ENCODE peak calls at places on chromosome 21, in five cellular contexts. B, Y, C, A and V are unnamed samples.

GRCh38 chr21:44815225-44815624 is 2.6 kb downstream of the SUMO3 start:
- DNase-seq in C (no peak), A (no peak), B (no peak), Y (no peak), V (no peak)

GRCh38 chr21:43864806-43865470 is at the start of gene AGPAT3:
- DNase-seq in A (peak), Y (no peak), B (no peak), C (no peak), V (no peak)

GRCh38 chr21:37472581-37472980 is 106.0 kb downstream of the DYRK1A start:
- DNase-seq in A (no peak), C (no peak), B (no peak), Y (no peak), V (no peak)

GRCh38 chr21:29083306-29083705 is 9.9 kb upstream of the CCT8 start:
- DNase-seq in C (no peak), A (no peak), Y (no peak), B (no peak), V (no peak)

GRCh38 chr21:29258626-29259335 is 39.9 kb upstream of the BACH1 start:
- DNase-seq in C (no peak), A (no peak), B (peak), Y (peak), V (peak)

GRCh38 chr21:45415943-45416611 is 11.1 kb downstream of the COL18A1 start:
- DNase-seq in Y (no peak), C (no peak), B (no peak), A (no peak), V (no peak)

GRCh38 chr21:27477321-27477720 is 510.4 kb upstream of the ADAMTS5 start:
- DNase-seq in Y (peak), C (no peak), B (no peak), A (no peak), V (no peak)

GRCh38 chr21:21279193-21279901 is 281.1 kb downstream of the NCAM2 start:
- DNase-seq in B (no peak), A (no peak), Y (no peak), C (no peak), V (no peak)

GRCh38 chr21:21003701-21004100 is 5.5 kb downstream of the NCAM2 start:
- DNase-seq in B (peak), C (no peak), A (peak), Y (peak), V (peak)

GRCh38 chr21:32867587-32867986 is 96.0 kb upstream of the PAXBP1 start:
- DNase-seq in Y (no peak), B (no peak), C (no peak), A (no peak), V (no peak)

GRCh38 chr21:43639470-43640178 is 19.7 kb downstream of the HSF2BP start:
- DNase-seq in C (no peak), Y (peak), A (no peak), B (peak), V (peak)

GRCh38 chr21:35924714-35925301 is 135.5 kb downstream of the SETD4 start:
- DNase-seq in C (no peak), A (no peak), Y (peak), B (peak), V (no peak)

GRCh38 chr21:29423521-29423920 is 124.8 kb downstream of the BACH1 start:
- DNase-seq in Y (no peak), B (no peak), A (no peak), C (no peak), V (no peak)

GRCh38 chr21:29677326-29677725 is 262.5 kb downstream of the GRIK1 start:
- DNase-seq in Y (no peak), B (no peak), C (no peak), A (no peak), V (no peak)

GRCh38 chr21:44375281-44375651 is 21.8 kb downstream of the TRPM2 start:
- DNase-seq in Y (no peak), A (no peak), C (no peak), B (no peak), V (no peak)

GRCh38 chr21:46317710-46318463 is 5.8 kb downstream of the C21orf58 start:
- DNase-seq in C (no peak), Y (no peak), B (no peak), A (no peak), V (no peak)

GRCh38 chr21:24290151-24290833 is 1317.0 kb downstream of the MRPL39 start:
- DNase-seq in B (no peak), Y (no peak), C (no peak), A (no peak), V (no peak)

GRCh38 chr21:25307489-25307888 is 299.8 kb downstream of the MRPL39 start:
- DNase-seq in A (no peak), C (no peak), Y (peak), B (no peak), V (no peak)

GRCh38 chr21:45459171-45460010 is 54.4 kb downstream of the COL18A1 start:
- DNase-seq in C (no peak), A (no peak), Y (no peak), B (no peak), V (peak)

GRCh38 chr21:16058896-16059295 is 329.1 kb downstream of the USP25 start:
- DNase-seq in C (no peak), B (no peak), A (no peak), Y (no peak), V (no peak)

GRCh38 chr21:16059981-16060380 is 330.2 kb downstream of the USP25 start:
- DNase-seq in Y (no peak), A (no peak), B (no peak), C (no peak), V (no peak)

DNA sequence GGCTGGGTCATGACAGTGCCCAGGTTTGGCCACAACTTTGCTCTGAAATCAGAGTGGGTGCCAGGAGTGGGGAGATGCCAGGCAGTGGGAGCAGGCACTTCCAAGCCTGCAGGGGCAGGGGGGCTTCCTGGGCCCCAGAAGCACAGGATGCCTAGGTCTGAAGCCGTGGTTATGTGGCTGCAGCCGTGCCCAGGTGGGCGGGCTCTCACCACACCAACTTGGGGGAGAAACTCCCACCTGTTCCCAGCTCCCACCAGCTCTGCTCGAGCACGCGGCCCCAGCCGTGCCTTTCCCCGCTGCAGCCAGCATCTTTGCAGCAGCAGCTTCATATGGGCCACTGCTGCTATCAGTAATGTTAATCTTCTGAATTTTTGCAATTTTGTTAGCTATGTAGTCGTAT is 331.4 kb downstream of the USP25 start:
- DNase-seq in Y (no peak), C (no peak), A (no peak), B (no peak), V (no peak)
- TF ChIP-seq MAFK in Y (no peak), C (no peak), A (no peak), B (no peak), V (no peak)

DNA sequence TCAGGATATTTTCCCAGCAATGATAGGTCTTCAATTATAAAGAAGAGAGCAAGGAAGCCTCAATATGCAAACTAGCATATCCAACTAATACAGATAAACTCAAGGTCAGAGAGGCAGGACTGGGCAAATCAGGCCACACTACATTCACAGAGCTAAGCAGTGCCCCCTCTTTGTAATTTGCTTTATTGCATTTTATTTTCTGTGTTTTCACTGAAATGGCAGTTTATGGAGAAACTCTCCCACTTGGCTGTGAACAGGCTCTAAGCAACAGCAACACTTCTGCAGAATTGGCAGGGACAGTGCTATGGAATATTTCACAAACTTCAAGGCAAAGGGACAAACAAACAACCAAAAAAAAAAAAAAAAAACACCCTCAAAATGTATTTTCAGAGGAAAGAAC is 93.4 kb upstream of the SOD1 start:
- DNase-seq in A (no peak), B (no peak), Y (no peak), C (no peak), V (no peak)
- TF ChIP-seq MAFK in A (no peak), B (no peak), Y (no peak), C (no peak), V (peak)

DNA sequence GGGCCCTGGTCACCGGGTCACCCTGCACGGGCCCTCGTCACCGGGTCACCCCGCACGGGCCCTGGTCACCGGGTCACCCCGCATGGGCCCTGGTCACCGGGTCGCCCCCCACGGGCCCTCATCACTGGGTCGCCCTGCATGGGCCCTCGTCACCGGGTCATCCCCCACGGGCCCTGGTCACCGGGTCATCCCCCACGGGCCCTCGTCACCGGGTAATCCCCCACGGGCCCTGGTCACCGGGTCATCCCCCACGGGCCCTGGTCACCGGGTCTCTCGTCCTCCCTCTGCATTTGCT is 77.6 kb downstream of the RIPK4 start:
- DNase-seq in Y (no peak), B (no peak), C (no peak), A (no peak), V (no peak)
- TF ChIP-seq MAFK in Y (no peak), B (no peak), C (no peak), A (no peak), V (no peak)

DNA sequence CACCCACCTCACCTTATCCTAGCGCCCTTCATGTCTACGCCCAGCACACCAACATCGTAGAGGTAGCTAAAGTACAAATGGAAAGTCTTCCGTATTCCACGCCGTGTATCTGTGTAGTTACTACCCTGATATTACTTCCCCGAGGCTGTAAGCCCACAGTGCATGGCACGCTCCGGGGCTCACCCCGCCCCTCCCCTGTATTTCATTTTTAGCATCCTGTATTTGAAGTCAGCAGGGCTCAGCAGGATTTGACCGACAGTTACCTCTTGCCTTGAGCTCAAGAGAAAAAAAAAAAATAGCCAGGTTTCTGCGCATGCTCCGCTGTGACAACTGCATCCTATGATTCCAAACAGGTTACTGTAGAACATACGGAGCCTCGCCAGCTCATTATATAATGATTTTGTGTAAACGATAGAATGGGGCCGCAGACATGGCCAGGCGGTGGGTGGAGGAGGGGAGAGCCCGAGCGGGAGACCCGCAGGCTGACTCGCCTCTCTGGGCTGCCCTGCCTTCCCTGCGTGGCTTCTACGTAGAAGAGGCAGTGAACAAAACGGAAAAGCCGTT is 1.3 kb downstream of the ABCG1 start:
- DNase-seq in Y (peak), B (peak), A (peak), C (no peak), V (peak)
- TF ChIP-seq MAFK in Y (no peak), B (no peak), A (no peak), C (no peak), V (no peak)

GRCh38 chr21:39103689-39104088 is 79.6 kb downstream of the PSMG1 start:
- DNase-seq in C (no peak), Y (peak), A (no peak), B (no peak), V (no peak)
- TF ChIP-seq MAFK in C (no peak), Y (no peak), A (no peak), B (no peak), V (no peak)

DNA sequence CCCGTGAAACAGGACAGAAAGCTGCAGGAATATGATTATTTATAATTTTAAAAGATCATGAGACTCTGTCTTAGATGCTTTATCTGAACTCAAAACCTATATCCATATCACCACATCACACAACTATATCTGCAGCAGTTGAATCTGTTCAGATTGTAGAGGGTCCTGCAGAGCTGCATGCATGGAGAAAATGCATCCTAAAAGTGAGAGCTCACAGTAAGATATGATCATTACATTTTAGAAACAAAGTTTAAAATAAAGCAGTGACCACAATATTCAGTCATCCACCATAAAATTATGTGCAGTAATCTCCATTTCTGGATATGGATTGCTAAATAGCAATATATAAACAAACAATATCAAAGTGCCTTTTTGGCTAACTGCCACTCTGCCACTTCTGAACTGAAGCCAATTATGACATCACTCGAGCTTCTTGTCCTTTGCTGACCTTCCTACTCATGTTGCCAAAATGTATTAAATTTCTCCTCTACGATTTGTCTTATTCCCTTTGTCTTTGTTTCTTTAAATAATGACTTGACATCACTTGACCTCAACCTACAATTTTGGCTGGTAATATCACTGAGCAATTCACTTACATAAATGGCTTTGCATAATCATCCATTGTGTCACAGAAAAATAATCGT is 262.1 kb upstream of the CXADR start:
- DNase-seq in Y (no peak), A (no peak), C (no peak), B (no peak), V (no peak)
- TF ChIP-seq MAFK in Y (no peak), A (no peak), C (no peak), B (no peak), V (no peak)